ENCODE peak calls at places on chromosomes 6 and 20, in six cellular contexts. One of them, this sample, is unnamed.
A peak's percentile ranks its signal among the peaks of the same experiment; 100 is the strongest.

GRCh38 chr6:170122676-170123075 is 168.2 kb downstream of the DLL1 start:
- DNase-seq in renal cortical epithelial cell: no peak
- DNase-seq in pancreas: no peak
- DNase-seq in stimulated activated effector memory CD8-positive, alpha-beta T cell treated with anti-CD3 and anti-CD28 coated beads, Interleukin-12 subunit alpha, Interleukin-12 subunit beta, amount 100 ng/mL, for 72 hours: no peak
- DNase-seq in HFF-Myc: no peak
- DNase-seq in neural crest cell: no peak
- DNase-seq in this sample: no peak

GRCh38 chr6:30841644-30842504 is 42.4 kb upstream of the DDR1 start:
- DNase-seq in renal cortical epithelial cell: peak; percentile 63
- DNase-seq in pancreas: no peak
- DNase-seq in stimulated activated effector memory CD8-positive, alpha-beta T cell treated with anti-CD3 and anti-CD28 coated beads, Interleukin-12 subunit alpha, Interleukin-12 subunit beta, amount 100 ng/mL, for 72 hours: no peak
- DNase-seq in HFF-Myc: no peak
- DNase-seq in neural crest cell: no peak
- DNase-seq in this sample: no peak

GRCh38 chr6:132020138-132020551 is 69.0 kb upstream of the CCN2 start:
- DNase-seq in renal cortical epithelial cell: no peak
- DNase-seq in pancreas: no peak
- DNase-seq in stimulated activated effector memory CD8-positive, alpha-beta T cell treated with anti-CD3 and anti-CD28 coated beads, Interleukin-12 subunit alpha, Interleukin-12 subunit beta, amount 100 ng/mL, for 72 hours: no peak
- DNase-seq in HFF-Myc: no peak
- DNase-seq in neural crest cell: no peak
- DNase-seq in this sample: no peak

GRCh38 chr20:38229376-38230252 is 30.9 kb downstream of the KIAA1755 start:
- DNase-seq in renal cortical epithelial cell: peak; percentile 19
- DNase-seq in pancreas: no peak
- DNase-seq in stimulated activated effector memory CD8-positive, alpha-beta T cell treated with anti-CD3 and anti-CD28 coated beads, Interleukin-12 subunit alpha, Interleukin-12 subunit beta, amount 100 ng/mL, for 72 hours: no peak
- DNase-seq in HFF-Myc: no peak
- DNase-seq in neural crest cell: peak; percentile 50
- DNase-seq in this sample: no peak

GRCh38 chr20:35618372-35619131 is 2.9 kb downstream of the SPAG4 start:
- DNase-seq in renal cortical epithelial cell: peak; percentile 18
- DNase-seq in pancreas: peak; percentile 46
- DNase-seq in stimulated activated effector memory CD8-positive, alpha-beta T cell treated with anti-CD3 and anti-CD28 coated beads, Interleukin-12 subunit alpha, Interleukin-12 subunit beta, amount 100 ng/mL, for 72 hours: peak; percentile 59
- DNase-seq in HFF-Myc: no peak
- DNase-seq in neural crest cell: no peak
- DNase-seq in this sample: no peak

GRCh38 chr6:5014072-5014561 is 10.3 kb upstream of the RPP40 start:
- DNase-seq in renal cortical epithelial cell: no peak
- DNase-seq in pancreas: no peak
- DNase-seq in stimulated activated effector memory CD8-positive, alpha-beta T cell treated with anti-CD3 and anti-CD28 coated beads, Interleukin-12 subunit alpha, Interleukin-12 subunit beta, amount 100 ng/mL, for 72 hours: no peak
- DNase-seq in HFF-Myc: no peak
- DNase-seq in neural crest cell: no peak
- DNase-seq in this sample: no peak

GRCh38 chr20:7926767-7927166 is 13.5 kb downstream of the HAO1 start:
- DNase-seq in renal cortical epithelial cell: peak; percentile 47
- DNase-seq in pancreas: no peak
- DNase-seq in stimulated activated effector memory CD8-positive, alpha-beta T cell treated with anti-CD3 and anti-CD28 coated beads, Interleukin-12 subunit alpha, Interleukin-12 subunit beta, amount 100 ng/mL, for 72 hours: no peak
- DNase-seq in HFF-Myc: peak; percentile 26
- DNase-seq in neural crest cell: no peak
- DNase-seq in this sample: no peak

GRCh38 chr6:36976931-36977330 is 9.1 kb downstream of the MTCH1 start:
- DNase-seq in renal cortical epithelial cell: no peak
- DNase-seq in pancreas: no peak
- DNase-seq in stimulated activated effector memory CD8-positive, alpha-beta T cell treated with anti-CD3 and anti-CD28 coated beads, Interleukin-12 subunit alpha, Interleukin-12 subunit beta, amount 100 ng/mL, for 72 hours: no peak
- DNase-seq in HFF-Myc: no peak
- DNase-seq in neural crest cell: no peak
- DNase-seq in this sample: no peak

GRCh38 chr6:489001-489400 is 97.4 kb downstream of the IRF4 start:
- DNase-seq in renal cortical epithelial cell: no peak
- DNase-seq in pancreas: no peak
- DNase-seq in stimulated activated effector memory CD8-positive, alpha-beta T cell treated with anti-CD3 and anti-CD28 coated beads, Interleukin-12 subunit alpha, Interleukin-12 subunit beta, amount 100 ng/mL, for 72 hours: no peak
- DNase-seq in HFF-Myc: no peak
- DNase-seq in neural crest cell: no peak
- DNase-seq in this sample: no peak

GRCh38 chr20:1567392-1568165 is 10.1 kb upstream of the SIRPD start:
- DNase-seq in renal cortical epithelial cell: peak; percentile 99
- DNase-seq in pancreas: no peak
- DNase-seq in stimulated activated effector memory CD8-positive, alpha-beta T cell treated with anti-CD3 and anti-CD28 coated beads, Interleukin-12 subunit alpha, Interleukin-12 subunit beta, amount 100 ng/mL, for 72 hours: no peak
- DNase-seq in HFF-Myc: peak; percentile 6
- DNase-seq in neural crest cell: no peak
- DNase-seq in this sample: peak; percentile 63

GRCh38 chr6:170192905-170193304 is 98.0 kb downstream of the DLL1 start:
- DNase-seq in renal cortical epithelial cell: no peak
- DNase-seq in pancreas: no peak
- DNase-seq in stimulated activated effector memory CD8-positive, alpha-beta T cell treated with anti-CD3 and anti-CD28 coated beads, Interleukin-12 subunit alpha, Interleukin-12 subunit beta, amount 100 ng/mL, for 72 hours: peak; percentile 29
- DNase-seq in HFF-Myc: no peak
- DNase-seq in neural crest cell: no peak
- DNase-seq in this sample: no peak

GRCh38 chr6:157814883-157815282 is 8.2 kb upstream of the SNX9 start:
- DNase-seq in renal cortical epithelial cell: no peak
- DNase-seq in pancreas: no peak
- DNase-seq in stimulated activated effector memory CD8-positive, alpha-beta T cell treated with anti-CD3 and anti-CD28 coated beads, Interleukin-12 subunit alpha, Interleukin-12 subunit beta, amount 100 ng/mL, for 72 hours: no peak
- DNase-seq in HFF-Myc: no peak
- DNase-seq in neural crest cell: no peak
- DNase-seq in this sample: no peak

GRCh38 chr6:45445749-45446454 is 68.2 kb upstream of the SUPT3H start:
- DNase-seq in renal cortical epithelial cell: peak; percentile 100
- DNase-seq in pancreas: peak; percentile 75
- DNase-seq in stimulated activated effector memory CD8-positive, alpha-beta T cell treated with anti-CD3 and anti-CD28 coated beads, Interleukin-12 subunit alpha, Interleukin-12 subunit beta, amount 100 ng/mL, for 72 hours: no peak
- DNase-seq in HFF-Myc: peak; percentile 100
- DNase-seq in neural crest cell: no peak
- DNase-seq in this sample: peak; percentile 28

GRCh38 chr6:111777357-111777756 is 95.9 kb downstream of the FYN start:
- DNase-seq in renal cortical epithelial cell: no peak
- DNase-seq in pancreas: no peak
- DNase-seq in stimulated activated effector memory CD8-positive, alpha-beta T cell treated with anti-CD3 and anti-CD28 coated beads, Interleukin-12 subunit alpha, Interleukin-12 subunit beta, amount 100 ng/mL, for 72 hours: no peak
- DNase-seq in HFF-Myc: no peak
- DNase-seq in neural crest cell: no peak
- DNase-seq in this sample: no peak

GRCh38 chr6:706161-706560 is 13.2 kb upstream of the EXOC2 start:
- DNase-seq in renal cortical epithelial cell: no peak
- DNase-seq in pancreas: no peak
- DNase-seq in stimulated activated effector memory CD8-positive, alpha-beta T cell treated with anti-CD3 and anti-CD28 coated beads, Interleukin-12 subunit alpha, Interleukin-12 subunit beta, amount 100 ng/mL, for 72 hours: no peak
- DNase-seq in HFF-Myc: no peak
- DNase-seq in neural crest cell: no peak
- DNase-seq in this sample: no peak

GRCh38 chr6:53347921-53348435 is 772 bp downstream of the ELOVL5 start:
- DNase-seq in renal cortical epithelial cell: no peak
- DNase-seq in pancreas: peak; percentile 52
- DNase-seq in stimulated activated effector memory CD8-positive, alpha-beta T cell treated with anti-CD3 and anti-CD28 coated beads, Interleukin-12 subunit alpha, Interleukin-12 subunit beta, amount 100 ng/mL, for 72 hours: peak; percentile 75
- DNase-seq in HFF-Myc: no peak
- DNase-seq in neural crest cell: peak; percentile 59
- DNase-seq in this sample: peak; percentile 29

GRCh38 chr6:112352607-112353006 is 5.5 kb downstream of the RFPL4B start:
- DNase-seq in renal cortical epithelial cell: no peak
- DNase-seq in pancreas: no peak
- DNase-seq in stimulated activated effector memory CD8-positive, alpha-beta T cell treated with anti-CD3 and anti-CD28 coated beads, Interleukin-12 subunit alpha, Interleukin-12 subunit beta, amount 100 ng/mL, for 72 hours: no peak
- DNase-seq in HFF-Myc: no peak
- DNase-seq in neural crest cell: no peak
- DNase-seq in this sample: no peak

GRCh38 chr6:124441430-124441829 is 520.8 kb upstream of the RNF217 start:
- DNase-seq in renal cortical epithelial cell: peak; percentile 32
- DNase-seq in pancreas: no peak
- DNase-seq in stimulated activated effector memory CD8-positive, alpha-beta T cell treated with anti-CD3 and anti-CD28 coated beads, Interleukin-12 subunit alpha, Interleukin-12 subunit beta, amount 100 ng/mL, for 72 hours: no peak
- DNase-seq in HFF-Myc: no peak
- DNase-seq in neural crest cell: no peak
- DNase-seq in this sample: no peak

GRCh38 chr6:138454976-138455706 is 44.2 kb downstream of the NHSL1 start:
- DNase-seq in renal cortical epithelial cell: peak; percentile 84
- DNase-seq in pancreas: no peak
- DNase-seq in stimulated activated effector memory CD8-positive, alpha-beta T cell treated with anti-CD3 and anti-CD28 coated beads, Interleukin-12 subunit alpha, Interleukin-12 subunit beta, amount 100 ng/mL, for 72 hours: peak; percentile 51
- DNase-seq in HFF-Myc: no peak
- DNase-seq in neural crest cell: no peak
- DNase-seq in this sample: no peak

GRCh38 chr6:96542702-96543101 is 20.2 kb upstream of the FHL5 start:
- DNase-seq in renal cortical epithelial cell: no peak
- DNase-seq in pancreas: no peak
- DNase-seq in stimulated activated effector memory CD8-positive, alpha-beta T cell treated with anti-CD3 and anti-CD28 coated beads, Interleukin-12 subunit alpha, Interleukin-12 subunit beta, amount 100 ng/mL, for 72 hours: no peak
- DNase-seq in HFF-Myc: no peak
- DNase-seq in neural crest cell: no peak
- DNase-seq in this sample: no peak

GRCh38 chr20:33971147-33971775 is 22.4 kb upstream of the RALY start:
- DNase-seq in renal cortical epithelial cell: no peak
- DNase-seq in pancreas: no peak
- DNase-seq in stimulated activated effector memory CD8-positive, alpha-beta T cell treated with anti-CD3 and anti-CD28 coated beads, Interleukin-12 subunit alpha, Interleukin-12 subunit beta, amount 100 ng/mL, for 72 hours: no peak
- DNase-seq in HFF-Myc: no peak
- DNase-seq in neural crest cell: no peak
- DNase-seq in this sample: no peak

GRCh38 chr20:38723982-38724602 is at the start of gene SLC32A1:
- DNase-seq in renal cortical epithelial cell: no peak
- DNase-seq in pancreas: no peak
- DNase-seq in stimulated activated effector memory CD8-positive, alpha-beta T cell treated with anti-CD3 and anti-CD28 coated beads, Interleukin-12 subunit alpha, Interleukin-12 subunit beta, amount 100 ng/mL, for 72 hours: no peak
- DNase-seq in HFF-Myc: no peak
- DNase-seq in neural crest cell: no peak
- DNase-seq in this sample: peak; percentile 31

GRCh38 chr6:83852528-83853177 is 507 bp upstream of the RIPPLY2 start:
- DNase-seq in renal cortical epithelial cell: no peak
- DNase-seq in pancreas: no peak
- DNase-seq in stimulated activated effector memory CD8-positive, alpha-beta T cell treated with anti-CD3 and anti-CD28 coated beads, Interleukin-12 subunit alpha, Interleukin-12 subunit beta, amount 100 ng/mL, for 72 hours: no peak
- DNase-seq in HFF-Myc: no peak
- DNase-seq in neural crest cell: no peak
- DNase-seq in this sample: no peak

GRCh38 chr20:4513720-4514119 is 208.0 kb upstream of the PRND start:
- DNase-seq in renal cortical epithelial cell: peak; percentile 92
- DNase-seq in pancreas: no peak
- DNase-seq in stimulated activated effector memory CD8-positive, alpha-beta T cell treated with anti-CD3 and anti-CD28 coated beads, Interleukin-12 subunit alpha, Interleukin-12 subunit beta, amount 100 ng/mL, for 72 hours: no peak
- DNase-seq in HFF-Myc: peak; percentile 57
- DNase-seq in neural crest cell: no peak
- DNase-seq in this sample: no peak

GRCh38 chr6:135870722-135871121 is 19.2 kb downstream of the PDE7B start:
- DNase-seq in renal cortical epithelial cell: no peak
- DNase-seq in pancreas: no peak
- DNase-seq in stimulated activated effector memory CD8-positive, alpha-beta T cell treated with anti-CD3 and anti-CD28 coated beads, Interleukin-12 subunit alpha, Interleukin-12 subunit beta, amount 100 ng/mL, for 72 hours: no peak
- DNase-seq in HFF-Myc: peak; percentile 80
- DNase-seq in neural crest cell: no peak
- DNase-seq in this sample: no peak

This sample was measured in 8988T.